ENCODE peak calls at places on chromosomes 1 and 21, in six cellular contexts. R, D, L, O, Z and G are unnamed samples.
A peak's percentile ranks its signal among the peaks of the same experiment; 100 is the strongest.

GRCh38 chr1:183989078-183989577 is 48.4 kb downstream of the COLGALT2 start:
- DNase-seq in O (no peak), D (no peak), Z (no peak), L (peak; percentile 65), R (peak; percentile 64), G (no peak)

GRCh38 chr1:218259800-218260199 is 25.3 kb upstream of the RRP15 start:
- DNase-seq in D (no peak), Z (no peak), L (peak; percentile 19), O (no peak), R (no peak), G (peak; percentile 5)

GRCh38 chr1:14261395-14261794 is 337.1 kb upstream of the KAZN start:
- DNase-seq in R (no peak), D (no peak), O (no peak), L (no peak), Z (no peak), G (no peak)

GRCh38 chr1:9871707-9872425 is 38.2 kb downstream of the CTNNBIP1 start:
- DNase-seq in D (no peak), R (no peak), L (peak; percentile 31), Z (no peak), O (no peak), G (no peak)

GRCh38 chr1:152683846-152684245 is 2.1 kb upstream of the LCE2B start:
- DNase-seq in Z (no peak), D (no peak), L (peak; percentile 66), O (no peak), R (no peak), G (no peak)

GRCh38 chr1:119316870-119317416 is 51.6 kb upstream of the HAO2 start:
- DNase-seq in L (no peak), O (no peak), R (no peak), D (no peak), Z (no peak), G (no peak)

GRCh38 chr21:31555741-31556191 is 103.7 kb upstream of the SOD1 start:
- DNase-seq in L (no peak), D (no peak), Z (no peak), R (no peak), O (no peak), G (no peak)

GRCh38 chr1:165678509-165678908 is 19.9 kb downstream of the ALDH9A1 start:
- DNase-seq in Z (no peak), L (no peak), R (no peak), O (no peak), D (no peak), G (no peak)

GRCh38 chr1:54475357-54476230 is 69.4 kb upstream of the SSBP3 start:
- DNase-seq in L (no peak), R (no peak), O (no peak), D (peak; percentile 71), Z (no peak), G (no peak)

GRCh38 chr1:193727850-193728249 is 541.4 kb upstream of the B3GALT2 start:
- DNase-seq in R (no peak), L (no peak), Z (no peak), O (no peak), D (no peak), G (no peak)

GRCh38 chr1:150973826-150974579 is 632 bp downstream of the CERS2 start:
- DNase-seq in Z (peak; percentile 22), L (peak; percentile 63), D (peak; percentile 84), O (no peak), R (peak; percentile 52), G (no peak)

GRCh38 chr1:194194724-194195123 is 1008.3 kb upstream of the B3GALT2 start:
- DNase-seq in L (no peak), O (no peak), Z (no peak), R (no peak), D (no peak), G (no peak)

GRCh38 chr1:234553241-234554156 is 56.5 kb downstream of the IRF2BP2 start:
- DNase-seq in L (no peak), R (peak; percentile 67), D (no peak), O (no peak), Z (no peak), G (no peak)

GRCh38 chr1:152227310-152227928 is 3.4 kb upstream of the HRNR start:
- DNase-seq in D (no peak), O (no peak), R (no peak), Z (no peak), L (peak; percentile 78), G (no peak)

GRCh38 chr1:83123019-83123418 is 875.9 kb downstream of the TTLL7 start:
- DNase-seq in O (no peak), Z (no peak), R (no peak), L (no peak), D (no peak), G (no peak)

GRCh38 chr1:203360772-203361171 is 9.8 kb upstream of the FMOD start:
- DNase-seq in Z (no peak), O (no peak), R (no peak), L (no peak), D (no peak), G (no peak)

GRCh38 chr1:224641030-224641429 is 24.9 kb downstream of the CNIH3 start:
- DNase-seq in R (no peak), L (peak; percentile 54), Z (peak; percentile 17), O (no peak), D (no peak), G (no peak)

GRCh38 chr21:44298301-44298700 is 1.6 kb upstream of the PFKL start:
- DNase-seq in D (no peak), O (no peak), R (no peak), L (peak; percentile 52), Z (no peak), G (no peak)

GRCh38 chr1:78145105-78145580 is 99.4 kb downstream of the GIPC2 start:
- DNase-seq in D (no peak), Z (peak; percentile 35), L (peak; percentile 80), O (peak; percentile 2), R (peak; percentile 30), G (peak; percentile 41)

GRCh38 chr1:230292739-230293720 is 133.1 kb downstream of the PGBD5 start:
- DNase-seq in L (peak; percentile 47), D (no peak), O (no peak), R (no peak), Z (peak; percentile 81), G (no peak)

GRCh38 chr1:87017994-87018672 is 103.7 kb downstream of the HS2ST1 start:
- DNase-seq in L (no peak), O (no peak), Z (no peak), R (no peak), D (no peak), G (no peak)